ENCODE peak calls at places on chromosome 6, in eight cellular contexts. One of them, this sample, is unnamed.

GRCh38 chr6:164377348-164377747 is 932.1 kb downstream of the C6orf118 start:
- DNase-seq in COLO829: no peak
- DNase-seq in choroid plexus epithelial cell: no peak
- DNase-seq in mucosa of descending colon: no peak
- DNase-seq in BE2C: no peak
- DNase-seq in anterior cingulate cortex: no peak
- DNase-seq in progenitor cell of endocrine pancreas: no peak
- DNase-seq in GM10248: no peak
- DNase-seq in this sample: no peak

GRCh38 chr6:52415917-52416628 is 4.1 kb upstream of the EFHC1 start:
- DNase-seq in progenitor cell of endocrine pancreas: no peak
- DNase-seq in anterior cingulate cortex: no peak
- DNase-seq in mucosa of descending colon: no peak
- DNase-seq in BE2C: no peak
- DNase-seq in choroid plexus epithelial cell: peak; percentile 42
- DNase-seq in GM10248: no peak
- DNase-seq in COLO829: peak; percentile 39
- DNase-seq in this sample: no peak

GRCh38 chr6:26240157-26240980 is 124.6 kb upstream of the BTN3A2 start:
- DNase-seq in choroid plexus epithelial cell: peak; percentile 98
- DNase-seq in progenitor cell of endocrine pancreas: no peak
- DNase-seq in anterior cingulate cortex: no peak
- DNase-seq in mucosa of descending colon: peak; percentile 60
- DNase-seq in BE2C: no peak
- DNase-seq in GM10248: peak; percentile 73
- DNase-seq in COLO829: no peak
- DNase-seq in this sample: no peak

GRCh38 chr6:44172759-44173500 is 14.3 kb downstream of the CAPN11 start:
- DNase-seq in progenitor cell of endocrine pancreas: peak; percentile 56
- DNase-seq in anterior cingulate cortex: peak; percentile 56
- DNase-seq in GM10248: peak; percentile 89
- DNase-seq in BE2C: peak; percentile 87
- DNase-seq in COLO829: peak; percentile 95
- DNase-seq in mucosa of descending colon: peak; percentile 85
- DNase-seq in choroid plexus epithelial cell: peak; percentile 78
- DNase-seq in this sample: peak; percentile 78

GRCh38 chr6:49097116-49097515 is 365.9 kb downstream of the MMUT start:
- DNase-seq in choroid plexus epithelial cell: no peak
- DNase-seq in BE2C: no peak
- DNase-seq in progenitor cell of endocrine pancreas: no peak
- DNase-seq in mucosa of descending colon: no peak
- DNase-seq in GM10248: no peak
- DNase-seq in COLO829: no peak
- DNase-seq in anterior cingulate cortex: no peak
- DNase-seq in this sample: no peak

GRCh38 chr6:27502508-27503435 is 29.9 kb upstream of the ZNF184 start:
- DNase-seq in anterior cingulate cortex: no peak
- DNase-seq in GM10248: peak; percentile 44
- DNase-seq in progenitor cell of endocrine pancreas: no peak
- DNase-seq in BE2C: peak; percentile 71
- DNase-seq in choroid plexus epithelial cell: peak; percentile 75
- DNase-seq in COLO829: peak; percentile 72
- DNase-seq in mucosa of descending colon: peak; percentile 67
- DNase-seq in this sample: peak; percentile 59

GRCh38 chr6:90811596-90812226 is 224.8 kb upstream of the MAP3K7 start:
- DNase-seq in progenitor cell of endocrine pancreas: no peak
- DNase-seq in choroid plexus epithelial cell: no peak
- DNase-seq in GM10248: no peak
- DNase-seq in BE2C: peak; percentile 51
- DNase-seq in mucosa of descending colon: no peak
- DNase-seq in anterior cingulate cortex: no peak
- DNase-seq in COLO829: no peak
- DNase-seq in this sample: peak; percentile 5

GRCh38 chr6:111857674-111858337 is 15.4 kb downstream of the FYN start:
- DNase-seq in COLO829: no peak
- DNase-seq in mucosa of descending colon: no peak
- DNase-seq in GM10248: no peak
- DNase-seq in BE2C: peak; percentile 27
- DNase-seq in anterior cingulate cortex: no peak
- DNase-seq in choroid plexus epithelial cell: no peak
- DNase-seq in progenitor cell of endocrine pancreas: no peak
- DNase-seq in this sample: no peak

GRCh38 chr6:3849681-3850450 is 693 bp downstream of the FAM50B start:
- DNase-seq in choroid plexus epithelial cell: peak; percentile 23
- DNase-seq in anterior cingulate cortex: no peak
- DNase-seq in COLO829: no peak
- DNase-seq in mucosa of descending colon: peak; percentile 39
- DNase-seq in GM10248: no peak
- DNase-seq in progenitor cell of endocrine pancreas: no peak
- DNase-seq in BE2C: peak; percentile 33
- DNase-seq in this sample: no peak

GRCh38 chr6:161486326-161486725 is 212.5 kb upstream of the AGPAT4 start:
- DNase-seq in mucosa of descending colon: no peak
- DNase-seq in progenitor cell of endocrine pancreas: no peak
- DNase-seq in GM10248: no peak
- DNase-seq in COLO829: peak; percentile 17
- DNase-seq in BE2C: peak; percentile 41
- DNase-seq in anterior cingulate cortex: no peak
- DNase-seq in choroid plexus epithelial cell: peak; percentile 42
- DNase-seq in this sample: no peak

GRCh38 chr6:42720739-42721138 is 1.7 kb downstream of the PRPH2 start:
- DNase-seq in COLO829: no peak
- DNase-seq in choroid plexus epithelial cell: peak; percentile 72
- DNase-seq in anterior cingulate cortex: no peak
- DNase-seq in GM10248: peak; percentile 3
- DNase-seq in mucosa of descending colon: no peak
- DNase-seq in progenitor cell of endocrine pancreas: no peak
- DNase-seq in BE2C: no peak
- DNase-seq in this sample: no peak

GRCh38 chr6:3283641-3284435 is 25.1 kb downstream of the PSMG4 start:
- DNase-seq in GM10248: no peak
- DNase-seq in mucosa of descending colon: peak; percentile 24
- DNase-seq in choroid plexus epithelial cell: no peak
- DNase-seq in anterior cingulate cortex: no peak
- DNase-seq in BE2C: no peak
- DNase-seq in COLO829: no peak
- DNase-seq in progenitor cell of endocrine pancreas: no peak
- DNase-seq in this sample: no peak

GRCh38 chr6:35359744-35360348 is 17.5 kb downstream of the PPARD start:
- DNase-seq in COLO829: no peak
- DNase-seq in anterior cingulate cortex: peak; percentile 76
- DNase-seq in BE2C: no peak
- DNase-seq in mucosa of descending colon: no peak
- DNase-seq in choroid plexus epithelial cell: peak; percentile 97
- DNase-seq in GM10248: no peak
- DNase-seq in progenitor cell of endocrine pancreas: no peak
- DNase-seq in this sample: peak; percentile 26

GRCh38 chr6:4280721-4281120 is 145.3 kb upstream of the ECI2 start:
- DNase-seq in anterior cingulate cortex: no peak
- DNase-seq in progenitor cell of endocrine pancreas: no peak
- DNase-seq in COLO829: no peak
- DNase-seq in BE2C: no peak
- DNase-seq in GM10248: no peak
- DNase-seq in choroid plexus epithelial cell: peak; percentile 93
- DNase-seq in mucosa of descending colon: no peak
- DNase-seq in this sample: no peak

GRCh38 chr6:91149914-91150674 is 563.2 kb upstream of the MAP3K7 start:
- DNase-seq in GM10248: no peak
- DNase-seq in mucosa of descending colon: no peak
- DNase-seq in progenitor cell of endocrine pancreas: no peak
- DNase-seq in anterior cingulate cortex: no peak
- DNase-seq in COLO829: peak; percentile 17
- DNase-seq in BE2C: no peak
- DNase-seq in choroid plexus epithelial cell: peak; percentile 76
- DNase-seq in this sample: no peak

GRCh38 chr6:167031082-167031709 is 32.0 kb downstream of the CEP43 start:
- DNase-seq in mucosa of descending colon: no peak
- DNase-seq in COLO829: peak; percentile 87
- DNase-seq in anterior cingulate cortex: no peak
- DNase-seq in BE2C: peak; percentile 40
- DNase-seq in GM10248: no peak
- DNase-seq in progenitor cell of endocrine pancreas: no peak
- DNase-seq in choroid plexus epithelial cell: peak; percentile 19
- DNase-seq in this sample: no peak

GRCh38 chr6:42722497-42722896 is at the start of gene PRPH2:
- DNase-seq in COLO829: no peak
- DNase-seq in mucosa of descending colon: no peak
- DNase-seq in choroid plexus epithelial cell: no peak
- DNase-seq in anterior cingulate cortex: no peak
- DNase-seq in progenitor cell of endocrine pancreas: no peak
- DNase-seq in BE2C: no peak
- DNase-seq in GM10248: no peak
- DNase-seq in this sample: no peak

GRCh38 chr6:15378272-15378671 is 132.4 kb downstream of the JARID2 start:
- DNase-seq in choroid plexus epithelial cell: no peak
- DNase-seq in COLO829: no peak
- DNase-seq in mucosa of descending colon: no peak
- DNase-seq in BE2C: no peak
- DNase-seq in GM10248: no peak
- DNase-seq in progenitor cell of endocrine pancreas: no peak
- DNase-seq in anterior cingulate cortex: no peak
- DNase-seq in this sample: no peak

GRCh38 chr6:1856381-1856780 is 246.7 kb downstream of the FOXC1 start:
- DNase-seq in choroid plexus epithelial cell: peak; percentile 87
- DNase-seq in anterior cingulate cortex: peak; percentile 6
- DNase-seq in BE2C: peak; percentile 75
- DNase-seq in COLO829: no peak
- DNase-seq in GM10248: peak; percentile 48
- DNase-seq in progenitor cell of endocrine pancreas: no peak
- DNase-seq in mucosa of descending colon: peak; percentile 46
- DNase-seq in this sample: peak; percentile 58

GRCh38 chr6:150004101-150004782 is 21.1 kb downstream of the RAET1L start:
- DNase-seq in GM10248: peak; percentile 60
- DNase-seq in BE2C: no peak
- DNase-seq in choroid plexus epithelial cell: no peak
- DNase-seq in progenitor cell of endocrine pancreas: no peak
- DNase-seq in anterior cingulate cortex: no peak
- DNase-seq in COLO829: no peak
- DNase-seq in mucosa of descending colon: no peak
- DNase-seq in this sample: no peak

GRCh38 chr6:134753001-134753400 is 196.9 kb downstream of the ALDH8A1 start:
- DNase-seq in choroid plexus epithelial cell: no peak
- DNase-seq in progenitor cell of endocrine pancreas: no peak
- DNase-seq in BE2C: no peak
- DNase-seq in anterior cingulate cortex: no peak
- DNase-seq in COLO829: peak; percentile 50
- DNase-seq in mucosa of descending colon: no peak
- DNase-seq in GM10248: no peak
- DNase-seq in this sample: no peak

GRCh38 chr6:13407709-13408695 is 79.4 kb downstream of the GFOD1 start:
- DNase-seq in mucosa of descending colon: no peak
- DNase-seq in BE2C: no peak
- DNase-seq in choroid plexus epithelial cell: peak; percentile 95
- DNase-seq in COLO829: peak; percentile 93
- DNase-seq in anterior cingulate cortex: no peak
- DNase-seq in progenitor cell of endocrine pancreas: no peak
- DNase-seq in GM10248: no peak
- DNase-seq in this sample: no peak

GRCh38 chr6:42249279-42249678 is 31.6 kb upstream of the MRPS10 start:
- DNase-seq in GM10248: no peak
- DNase-seq in mucosa of descending colon: no peak
- DNase-seq in COLO829: no peak
- DNase-seq in progenitor cell of endocrine pancreas: no peak
- DNase-seq in BE2C: no peak
- DNase-seq in anterior cingulate cortex: no peak
- DNase-seq in choroid plexus epithelial cell: no peak
- DNase-seq in this sample: no peak

GRCh38 chr6:141484726-141485125 is 648.0 kb upstream of the GJE1 start:
- DNase-seq in progenitor cell of endocrine pancreas: no peak
- DNase-seq in mucosa of descending colon: no peak
- DNase-seq in GM10248: peak; percentile 22
- DNase-seq in choroid plexus epithelial cell: peak; percentile 40
- DNase-seq in anterior cingulate cortex: no peak
- DNase-seq in BE2C: no peak
- DNase-seq in COLO829: no peak
- DNase-seq in this sample: no peak

GRCh38 chr6:36135053-36135731 is 4.9 kb downstream of the MAPK13 start:
- DNase-seq in anterior cingulate cortex: no peak
- DNase-seq in COLO829: no peak
- DNase-seq in BE2C: no peak
- DNase-seq in choroid plexus epithelial cell: no peak
- DNase-seq in GM10248: no peak
- DNase-seq in progenitor cell of endocrine pancreas: no peak
- DNase-seq in mucosa of descending colon: no peak
- DNase-seq in this sample: no peak

GRCh38 chr6:129643968-129644367 is 66.0 kb downstream of the ARHGAP18 start:
- DNase-seq in BE2C: no peak
- DNase-seq in mucosa of descending colon: no peak
- DNase-seq in anterior cingulate cortex: no peak
- DNase-seq in choroid plexus epithelial cell: no peak
- DNase-seq in progenitor cell of endocrine pancreas: no peak
- DNase-seq in COLO829: no peak
- DNase-seq in GM10248: no peak
- DNase-seq in this sample: no peak

GRCh38 chr6:56749632-56750151 is 107.0 kb upstream of the DST start:
- DNase-seq in anterior cingulate cortex: no peak
- DNase-seq in GM10248: no peak
- DNase-seq in choroid plexus epithelial cell: peak; percentile 81
- DNase-seq in BE2C: no peak
- DNase-seq in COLO829: no peak
- DNase-seq in mucosa of descending colon: no peak
- DNase-seq in progenitor cell of endocrine pancreas: no peak
- DNase-seq in this sample: no peak

GRCh38 chr6:157944983-157945931 is 36.4 kb upstream of the SYNJ2 start:
- DNase-seq in mucosa of descending colon: no peak
- DNase-seq in GM10248: no peak
- DNase-seq in anterior cingulate cortex: no peak
- DNase-seq in COLO829: no peak
- DNase-seq in progenitor cell of endocrine pancreas: no peak
- DNase-seq in choroid plexus epithelial cell: peak; percentile 93
- DNase-seq in BE2C: no peak
- DNase-seq in this sample: no peak

GRCh38 chr6:2007165-2007564 is 238.2 kb downstream of the GMDS start:
- DNase-seq in mucosa of descending colon: no peak
- DNase-seq in COLO829: no peak
- DNase-seq in choroid plexus epithelial cell: no peak
- DNase-seq in progenitor cell of endocrine pancreas: no peak
- DNase-seq in GM10248: no peak
- DNase-seq in anterior cingulate cortex: no peak
- DNase-seq in BE2C: no peak
- DNase-seq in this sample: no peak

GRCh38 chr6:122476131-122476530 is 4.5 kb upstream of the SERINC1 start:
- DNase-seq in BE2C: no peak
- DNase-seq in progenitor cell of endocrine pancreas: no peak
- DNase-seq in GM10248: no peak
- DNase-seq in COLO829: peak; percentile 29
- DNase-seq in mucosa of descending colon: no peak
- DNase-seq in anterior cingulate cortex: no peak
- DNase-seq in choroid plexus epithelial cell: peak; percentile 52
- DNase-seq in this sample: peak; percentile 15

GRCh38 chr6:159959165-159959975 is 9.5 kb upstream of the IGF2R start:
- DNase-seq in mucosa of descending colon: no peak
- DNase-seq in COLO829: no peak
- DNase-seq in anterior cingulate cortex: no peak
- DNase-seq in GM10248: no peak
- DNase-seq in choroid plexus epithelial cell: no peak
- DNase-seq in progenitor cell of endocrine pancreas: no peak
- DNase-seq in BE2C: no peak
- DNase-seq in this sample: no peak

GRCh38 chr6:34032856-34033255 is 113.0 kb downstream of the GRM4 start:
- DNase-seq in COLO829: no peak
- DNase-seq in anterior cingulate cortex: no peak
- DNase-seq in GM10248: no peak
- DNase-seq in choroid plexus epithelial cell: no peak
- DNase-seq in BE2C: no peak
- DNase-seq in mucosa of descending colon: no peak
- DNase-seq in progenitor cell of endocrine pancreas: no peak
- DNase-seq in this sample: peak; percentile 92

GRCh38 chr6:16244869-16245451 is 6.6 kb downstream of the GMPR start:
- DNase-seq in progenitor cell of endocrine pancreas: no peak
- DNase-seq in BE2C: no peak
- DNase-seq in choroid plexus epithelial cell: peak; percentile 75
- DNase-seq in mucosa of descending colon: no peak
- DNase-seq in anterior cingulate cortex: no peak
- DNase-seq in COLO829: no peak
- DNase-seq in GM10248: no peak
- DNase-seq in this sample: peak; percentile 80

GRCh38 chr6:99602519-99603420 is 3.9 kb upstream of the PRDM13 start:
- DNase-seq in BE2C: no peak
- DNase-seq in mucosa of descending colon: no peak
- DNase-seq in COLO829: no peak
- DNase-seq in GM10248: no peak
- DNase-seq in anterior cingulate cortex: no peak
- DNase-seq in progenitor cell of endocrine pancreas: no peak
- DNase-seq in choroid plexus epithelial cell: no peak
- DNase-seq in this sample: no peak